ENCODE peak calls at places on chromosomes 5 and 9, in four cellular contexts. Q is CD8-positive, alpha-beta T cell; N is heart right ventricle; C is colonic mucosa. W is an unnamed sample.
A peak's percentile ranks its signal among the peaks of the same experiment; 100 is the strongest.

GRCh38 chr5:143752165-143752564 is 59.8 kb upstream of the HMHB1 start:
- DNase-seq in Q (no peak), N (no peak), C (no peak), W (peak; percentile 32)

GRCh38 chr9:104783588-104783987 is 19.7 kb downstream of the NIPSNAP3B start:
- DNase-seq in N (no peak), Q (no peak), C (no peak), W (no peak)

GRCh38 chr5:14775857-14776256 is 95.7 kb downstream of the ANKH start:
- DNase-seq in Q (no peak), N (peak; percentile 23), C (peak; percentile 71), W (peak; percentile 34)

GRCh38 chr5:134245101-134245604 is 19.3 kb upstream of the PPP2CA start:
- DNase-seq in Q (no peak), C (no peak), N (no peak), W (no peak)

GRCh38 chr9:15936316-15936869 is 383.6 kb downstream of the CCDC171 start:
- DNase-seq in Q (no peak), N (peak; percentile 18), C (no peak), W (no peak)

GRCh38 chr5:76473676-76474075 is 70.6 kb downstream of the IQGAP2 start:
- DNase-seq in N (no peak), Q (peak; percentile 55), C (no peak), W (no peak)

GRCh38 chr5:158679221-158679641 is 420.5 kb downstream of the EBF1 start:
- DNase-seq in Q (no peak), N (no peak), C (no peak), W (no peak)

GRCh38 chr9:34976992-34977391 is 12.6 kb upstream of the DNAJB5 start:
- DNase-seq in C (no peak), N (no peak), Q (no peak), W (no peak)

GRCh38 chr5:111389390-111390082 is 122.8 kb downstream of the STARD4 start:
- DNase-seq in N (no peak), C (no peak), Q (no peak), W (no peak)

GRCh38 chr5:106374956-106375355 is 1295.8 kb downstream of the EFNA5 start:
- DNase-seq in N (no peak), Q (no peak), C (no peak), W (no peak)

GRCh38 chr5:123134653-123135181 is 45.7 kb downstream of the PRDM6 start:
- DNase-seq in C (no peak), N (no peak), Q (no peak), W (no peak)

GRCh38 chr9:126160067-126160853 is 166.4 kb upstream of the MVB12B start:
- DNase-seq in C (no peak), N (no peak), Q (no peak), W (peak; percentile 17)

DNA sequence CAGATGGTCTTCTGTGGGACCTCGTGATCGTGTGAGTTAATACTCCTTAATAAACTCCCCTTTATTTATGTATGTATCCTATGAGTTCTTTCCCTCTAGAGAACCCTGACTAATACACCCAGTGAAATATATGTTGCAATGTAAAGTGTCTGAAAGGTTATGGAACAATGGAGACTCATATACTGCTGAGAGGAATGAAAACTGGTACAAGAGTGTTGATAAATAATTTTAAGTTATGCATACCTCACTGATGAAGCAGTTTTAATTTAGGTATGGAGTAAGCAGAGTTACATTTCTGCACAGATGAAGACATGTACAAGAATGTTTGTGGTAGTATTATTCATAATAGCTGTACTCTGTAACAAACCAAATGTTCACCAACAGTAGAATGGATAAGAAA is 438.3 kb downstream of the TAF11L14 start:
- DNase-seq in Q (no peak), N (no peak), C (no peak), W (no peak)
- H3K9me3 ChIP-seq in Q (no peaks in the 10 kb centered on the region), N (no peaks in the 10 kb centered on the region), C (no peaks in the 10 kb centered on the region), W (no peaks in the 10 kb centered on the region)

GRCh38 chr9:99821187-99822095 is at the start of gene NR4A3:
- DNase-seq in C (peak; percentile 96), N (peak; percentile 97), Q (peak; percentile 74), W (peak; percentile 95)
- TF ChIP-seq CTCF in C (peak; percentile 26), N (peak; percentile 42), Q (peak; percentile 27), W (peak; percentile 23)

GRCh38 chr9:93950619-93951601 is 4.2 kb downstream of the BARX1 start:
- DNase-seq in Q (no peak), N (no peak), C (peak; percentile 32), W (peak; percentile 40)
- H3K4me3 ChIP-seq in Q (peak overlapping the region; percentile 68), N (peak overlapping the region; percentile 36), C (peak overlapping the region; percentile 28), W (peak overlapping the region; percentile 36)

DNA sequence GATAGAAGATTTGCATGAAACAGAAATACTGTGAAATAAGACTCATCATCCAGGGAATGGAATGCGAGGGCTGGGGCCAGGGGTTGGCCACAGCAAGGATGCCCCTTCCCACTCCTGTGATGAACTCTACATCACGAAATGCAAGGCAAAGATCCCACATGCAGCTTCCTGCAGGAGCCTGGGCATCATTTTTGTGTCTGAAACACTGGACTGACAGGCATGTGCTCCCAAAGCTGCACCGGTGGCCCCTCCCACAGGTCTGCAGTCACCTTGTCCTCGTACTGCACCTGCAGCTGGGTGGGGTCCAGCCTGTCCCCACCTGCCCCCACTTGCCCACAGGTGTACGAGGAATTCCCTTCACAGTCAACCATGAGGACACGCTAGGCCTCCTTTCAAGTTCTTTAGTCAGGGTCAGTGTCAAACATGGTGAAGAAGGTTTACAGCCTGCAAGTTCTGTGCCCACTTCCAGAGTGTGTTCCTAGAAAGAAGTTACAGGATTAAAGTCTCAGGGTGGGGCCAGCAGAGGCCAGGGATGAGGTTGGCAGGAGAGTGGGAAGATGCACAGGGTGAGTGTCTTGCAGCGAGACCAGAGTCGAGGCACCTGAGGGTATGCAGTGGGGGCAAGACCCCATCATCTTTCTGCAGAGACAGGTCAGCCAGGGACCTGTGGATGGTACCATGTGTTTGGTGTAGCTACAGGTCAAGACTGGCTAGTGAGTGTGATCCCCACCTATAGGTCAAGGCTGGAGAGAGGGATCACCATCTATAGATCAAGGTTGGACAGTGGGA is 155.0 kb upstream of the IRX2 start:
- DNase-seq in Q (no peak), C (no peak), N (no peak), W (no peak)
- H3K9me3 ChIP-seq in Q (no peaks in the 10 kb centered on the region), C (no peaks in the 10 kb centered on the region), N (no peaks in the 10 kb centered on the region), W (peaks cover 2% of the 10 kb centered on the region)

GRCh38 chr5:131221888-131222287 is 42.0 kb upstream of the CDC42SE2 start:
- DNase-seq in Q (no peak), N (no peak), C (no peak), W (no peak)
- TF ChIP-seq CTCF in Q (no peak), N (no peak), C (no peak), W (no peak)

DNA sequence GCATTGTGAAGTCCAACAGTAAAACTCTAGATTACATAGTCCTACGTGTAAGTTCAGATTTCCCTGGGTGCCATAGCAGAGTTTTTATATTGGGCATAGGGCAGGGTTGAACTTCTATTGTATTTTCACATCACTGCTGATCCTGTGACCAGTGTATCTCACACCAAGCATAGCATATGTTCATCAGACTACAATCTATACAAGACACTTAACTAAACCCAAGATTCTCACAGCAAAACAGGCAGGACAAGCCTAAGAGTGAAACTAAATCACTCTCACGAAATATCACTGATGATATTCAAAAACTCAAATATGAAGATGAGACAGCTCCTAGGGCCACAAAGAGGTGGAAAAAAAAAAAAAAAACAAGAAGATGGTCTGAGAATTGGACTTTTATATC is 3.2 kb upstream of the PPP1R2B start:
- DNase-seq in Q (no peak), N (no peak), C (no peak), W (no peak)
- H3K4me3 ChIP-seq in Q (no peak overlapping the region), N (no peak overlapping the region), C (no peak overlapping the region), W (no peak overlapping the region)

DNA sequence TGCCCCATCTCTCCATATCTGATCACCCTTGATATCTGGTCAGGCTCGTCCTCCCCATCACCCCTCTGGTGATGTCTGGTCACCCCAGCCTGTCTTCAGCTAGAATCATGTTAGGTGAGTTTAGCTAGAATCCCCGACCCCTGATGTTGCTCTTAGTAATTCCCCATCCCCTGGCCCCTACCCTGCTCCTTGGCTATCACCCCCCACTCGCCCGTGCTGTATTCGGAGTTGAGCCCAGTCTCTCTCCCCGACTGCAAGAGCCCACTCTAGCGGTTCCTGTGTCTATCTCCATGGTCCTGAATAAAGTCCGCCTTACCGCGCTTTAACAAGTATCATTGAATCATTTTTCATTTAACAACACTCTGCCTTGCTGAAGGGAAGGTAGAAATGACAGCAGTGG is 33.7 kb downstream of the ADAMTS2 start:
- DNase-seq in C (no peak), Q (no peak), N (no peak), W (no peak)
- H3K9me3 ChIP-seq in C (no peaks in the 10 kb centered on the region), Q (no peaks in the 10 kb centered on the region), N (no peaks in the 10 kb centered on the region), W (no peaks in the 10 kb centered on the region)

DNA sequence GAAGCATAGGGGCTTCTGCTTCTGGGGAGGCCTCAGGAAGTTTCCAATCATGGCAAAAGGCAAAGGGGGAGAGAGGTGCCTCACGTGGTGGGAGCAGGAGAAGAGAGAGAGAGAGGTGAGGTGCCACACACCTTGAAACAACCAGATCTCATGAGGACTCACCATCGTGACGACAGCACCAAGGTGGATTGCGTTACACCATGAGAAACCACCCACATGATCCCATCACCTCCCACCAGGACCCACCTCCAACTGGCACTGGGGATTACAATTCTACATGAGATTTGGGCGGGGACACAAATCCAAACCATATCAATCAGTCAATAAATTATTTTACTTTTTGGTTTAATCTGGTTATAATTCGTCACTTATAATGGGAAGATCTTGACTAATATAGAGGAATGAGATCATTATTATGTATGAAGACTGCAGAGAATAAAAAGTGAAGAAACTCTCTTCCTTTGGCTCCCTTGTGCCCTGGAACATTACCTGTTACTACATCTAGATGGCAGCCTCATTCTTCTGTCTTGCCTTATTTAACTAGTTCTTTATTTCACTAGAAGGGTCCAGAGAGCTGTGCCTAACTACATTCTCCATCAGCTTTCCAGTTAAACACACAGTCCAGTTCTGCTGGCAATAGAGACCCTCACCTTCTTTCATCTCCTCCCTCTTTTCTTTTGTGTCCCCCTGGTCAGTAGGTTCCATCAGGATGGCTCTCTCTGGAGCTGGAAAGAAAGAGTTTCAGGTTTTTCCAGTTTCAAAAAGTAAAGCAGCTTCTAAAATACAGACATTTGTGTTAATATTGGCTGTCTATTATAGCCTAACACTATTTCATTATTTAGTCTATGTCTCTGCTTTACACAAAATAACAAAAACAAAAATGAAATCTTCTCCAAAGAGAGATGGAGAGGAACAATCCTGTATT is 21.7 kb upstream of the SPINK7 start:
- DNase-seq in Q (no peak), C (no peak), N (no peak), W (no peak)
- TF ChIP-seq CTCF in Q (peak; percentile 26), C (peak; percentile 33), N (peak; percentile 69), W (no peak)

GRCh38 chr5:53041071-53041692 is 52.0 kb downstream of the ITGA2 start:
- DNase-seq in Q (no peak), N (no peak), C (no peak), W (no peak)
- H3K4me3 ChIP-seq in Q (peak overlapping the region; percentile 5), N (no peak overlapping the region), C (no peak overlapping the region), W (no peak overlapping the region)

W was measured in lung.